ENCODE peak calls at places on chromosomes 1 and 21, in seven cellular contexts. C is trophoblast cell, E is GM12878, H is MM.1S, X is mammary epithelial cell, Y is SK-N-SH, A is mesendoderm. K is an unnamed sample. For H3K4me1, the result is how much of the 10 kb centered on the place peaks cover.

GRCh38 chr21:17519965-17520364 is 7.1 kb downstream of the CXADR start:
- DNase-seq in C (no peak), E (no peak), H (no peak), X (no peak), Y (no peak), A (no peak), K (no peak)

GRCh38 chr1:218464871-218465270 is 119.7 kb downstream of the TGFB2 start:
- DNase-seq in C (no peak), E (no peak), H (no peak), X (no peak), Y (no peak), A (no peak), K (no peak)

GRCh38 chr1:203860396-203860951 is 925 bp upstream of the SNRPE start:
- DNase-seq in C (no peak), E (no peak), H (no peak), X (peak), Y (no peak), A (no peak), K (peak)

GRCh38 chr1:44714944-44715571 is 15.9 kb downstream of the RNU5D-1 start:
- DNase-seq in C (peak), E (peak), H (peak), X (peak), Y (peak), A (peak), K (no peak)

GRCh38 chr1:156383023-156383422 is 14.0 kb downstream of the RHBG start:
- DNase-seq in C (peak), E (no peak), H (peak), X (peak), Y (peak), A (peak), K (no peak)

GRCh38 chr1:248013229-248013710 is at the start of gene OR2L5:
- DNase-seq in C (no peak), E (no peak), H (no peak), X (peak), Y (no peak), A (no peak), K (no peak)

GRCh38 chr1:29709711-29710169 is 473.4 kb downstream of the PTPRU start:
- DNase-seq in C (no peak), E (no peak), H (no peak), X (peak), Y (no peak), A (no peak), K (peak)

GRCh38 chr1:59081795-59082194 is 215.1 kb upstream of the FGGY start:
- DNase-seq in C (no peak), E (no peak), H (no peak), X (peak), Y (no peak), A (no peak), K (no peak)

GRCh38 chr21:29192999-29193563 is 62.6 kb downstream of the MAP3K7CL start:
- DNase-seq in C (no peak), E (no peak), H (no peak), X (no peak), Y (peak), A (peak), K (no peak)

GRCh38 chr1:243500506-243500905 is 244.7 kb downstream of the SDCCAG8 start:
- DNase-seq in C (no peak), E (no peak), H (no peak), X (no peak), Y (no peak), A (no peak), K (no peak)

GRCh38 chr1:203036537-203036936 is 10.2 kb downstream of the PPFIA4 start:
- DNase-seq in C (no peak), E (no peak), H (no peak), X (no peak), Y (peak), A (no peak), K (no peak)

GRCh38 chr21:41611966-41612606 is 104.1 kb upstream of the TMPRSS2 start:
- DNase-seq in C (peak), E (no peak), H (peak), X (peak), Y (no peak), A (peak), K (peak)

GRCh38 chr1:75797606-75798216 is 1.0 kb downstream of the MSH4 start:
- DNase-seq in C (no peak), E (no peak), H (no peak), X (no peak), Y (no peak), A (no peak), K (no peak)

GRCh38 chr1:179178135-179178630 is 51.3 kb downstream of the ABL2 start:
- DNase-seq in C (no peak), E (no peak), H (no peak), X (no peak), Y (no peak), A (no peak), K (no peak)

GRCh38 chr1:20324704-20325406 is 34.2 kb downstream of the VWA5B1 start:
- DNase-seq in C (no peak), E (no peak), H (no peak), X (peak), Y (no peak), A (no peak), K (no peak)

GRCh38 chr1:19411612-19412011 is 73.7 kb downstream of the CAPZB start:
- DNase-seq in C (no peak), E (peak), H (no peak), X (no peak), Y (no peak), A (no peak), K (no peak)

GRCh38 chr1:59006309-59006698 is 222.5 kb upstream of the JUN start:
- DNase-seq in C (no peak), E (no peak), H (no peak), X (peak), Y (no peak), A (no peak), K (no peak)

GRCh38 chr1:23118957-23119792 is 49.5 kb downstream of the LUZP1 start:
- DNase-seq in C (no peak), E (no peak), H (peak), X (no peak), Y (no peak), A (no peak), K (no peak)

GRCh38 chr1:109620396-109620817 is 770 bp downstream of the AMPD2 start:
- DNase-seq in C (peak), E (no peak), H (no peak), X (peak), Y (peak), A (peak), K (no peak)

GRCh38 chr1:169091480-169091941 is 15.0 kb upstream of the ATP1B1 start:
- DNase-seq in C (no peak), E (no peak), H (no peak), X (no peak), Y (no peak), A (no peak), K (no peak)

GRCh38 chr1:14649976-14650375 is 51.5 kb downstream of the KAZN start:
- DNase-seq in C (no peak), E (no peak), H (no peak), X (no peak), Y (no peak), A (no peak), K (no peak)

GRCh38 chr21:45971487-45972352 is 9.8 kb upstream of the COL6A1 start:
- DNase-seq in C (no peak), E (no peak), H (no peak), X (no peak), Y (peak), A (peak), K (no peak)

GRCh38 chr1:40711465-40712404 is 20.2 kb downstream of the NFYC start:
- DNase-seq in C (peak), E (no peak), H (no peak), X (peak), Y (no peak), A (no peak), K (peak)

GRCh38 chr1:66090863-66091457 is 298.3 kb downstream of the PDE4B start:
- DNase-seq in C (no peak), E (no peak), H (no peak), X (no peak), Y (no peak), A (peak), K (no peak)

GRCh38 chr1:87174726-87175237 is 153.9 kb upstream of the LMO4 start:
- DNase-seq in C (no peak), E (no peak), H (no peak), X (peak), Y (no peak), A (no peak), K (no peak)

GRCh38 chr1:219773775-219774174 is 154.6 kb downstream of the SLC30A10 start:
- DNase-seq in C (no peak), E (peak), H (peak), X (no peak), Y (no peak), A (no peak), K (no peak)

GRCh38 chr1:150159550-150159949 is 9.8 kb downstream of the PLEKHO1 start:
- DNase-seq in C (no peak), E (no peak), H (no peak), X (no peak), Y (no peak), A (no peak), K (no peak)

GRCh38 chr1:171220551-171221175 is 27.6 kb upstream of the FMO1 start:
- DNase-seq in C (no peak), E (no peak), H (no peak), X (peak), Y (no peak), A (peak), K (no peak)

GRCh38 chr1:162502928-162503327 is 5.3 kb downstream of the UHMK1 start:
- DNase-seq in C (no peak), E (no peak), H (no peak), X (no peak), Y (no peak), A (no peak), K (no peak)

GRCh38 chr1:202154766-202155477 is 5.5 kb downstream of the PTPN7 start:
- DNase-seq in C (peak), E (no peak), H (peak), X (peak), Y (peak), A (peak), K (no peak)

GRCh38 chr1:36094621-36095061 is 5.9 kb downstream of the ADPRS start:
- DNase-seq in C (no peak), E (no peak), H (no peak), X (no peak), Y (peak), A (no peak), K (no peak)

GRCh38 chr1:18015719-18016118 is 91.9 kb upstream of the IGSF21 start:
- DNase-seq in C (no peak), E (no peak), H (no peak), X (no peak), Y (no peak), A (no peak), K (no peak)

GRCh38 chr1:92211166-92211565 is 6.5 kb upstream of the C1orf146 start:
- DNase-seq in C (no peak), E (no peak), H (no peak), X (peak), Y (no peak), A (no peak), K (no peak)

GRCh38 chr1:209397910-209398309 is 185.6 kb upstream of the CAMK1G start:
- DNase-seq in C (no peak), E (no peak), H (no peak), X (no peak), Y (no peak), A (peak), K (no peak)

GRCh38 chr1:209402697-209403096 is 180.8 kb upstream of the CAMK1G start:
- DNase-seq in C (no peak), E (no peak), H (no peak), X (no peak), Y (no peak), A (no peak), K (no peak)

GRCh38 chr1:209395169-209395568 is 188.3 kb upstream of the CAMK1G start:
- DNase-seq in C (no peak), E (no peak), H (no peak), X (no peak), Y (peak), A (no peak), K (no peak)

GRCh38 chr1:209400351-209401220 is 182.9 kb upstream of the CAMK1G start:
- DNase-seq in C (no peak), E (no peak), H (no peak), X (no peak), Y (no peak), A (no peak), K (no peak)

DNA sequence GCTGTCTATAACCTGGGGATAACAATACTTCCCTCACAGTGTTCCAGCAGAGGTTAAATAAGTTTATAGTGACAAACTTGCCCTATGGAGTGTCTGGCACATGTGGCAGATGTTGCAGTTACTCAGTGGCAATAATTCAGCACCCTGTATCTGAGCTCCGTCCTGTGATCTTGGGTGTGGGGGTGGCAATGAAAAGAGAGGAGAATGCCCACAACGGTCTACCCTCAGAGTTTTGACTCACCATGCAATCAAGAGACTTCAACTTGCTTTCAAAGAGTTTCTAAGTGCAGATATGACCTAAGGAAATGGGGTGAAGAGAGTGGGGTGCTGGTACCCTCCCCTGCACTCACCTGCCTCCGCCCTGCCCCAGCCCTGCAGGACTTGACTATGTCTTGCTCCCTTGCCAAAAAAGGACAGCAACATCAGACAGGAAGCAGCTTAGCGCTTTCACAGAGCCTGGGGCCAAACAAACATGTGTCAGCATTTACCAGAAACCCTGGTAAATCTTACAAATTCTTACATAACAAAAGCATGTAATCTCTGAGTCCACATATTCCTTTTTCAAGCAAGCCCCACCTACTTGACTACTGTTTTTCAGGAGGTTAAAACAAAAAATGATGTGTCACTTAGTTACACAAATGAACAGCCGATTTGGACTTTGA is 185.1 kb upstream of the CAMK1G start:
- DNase-seq in C (peak), E (no peak), H (peak), X (peak), Y (peak), A (peak), K (peak)
- H3K4me1 ChIP-seq in C (under half), E (under half), H (under half), X (half or more), Y (under half), A (under half), K (half or more)

GRCh38 chr1:151833172-151833571 is 1.6 kb upstream of the RORC start:
- DNase-seq in C (no peak), E (no peak), H (no peak), X (no peak), Y (no peak), A (no peak), K (no peak)
- H3K9ac ChIP-seq in C (no peak), E (no peak), H (no peak), X (no peak), Y (no peak), A (no peak), K (no peak)

DNA sequence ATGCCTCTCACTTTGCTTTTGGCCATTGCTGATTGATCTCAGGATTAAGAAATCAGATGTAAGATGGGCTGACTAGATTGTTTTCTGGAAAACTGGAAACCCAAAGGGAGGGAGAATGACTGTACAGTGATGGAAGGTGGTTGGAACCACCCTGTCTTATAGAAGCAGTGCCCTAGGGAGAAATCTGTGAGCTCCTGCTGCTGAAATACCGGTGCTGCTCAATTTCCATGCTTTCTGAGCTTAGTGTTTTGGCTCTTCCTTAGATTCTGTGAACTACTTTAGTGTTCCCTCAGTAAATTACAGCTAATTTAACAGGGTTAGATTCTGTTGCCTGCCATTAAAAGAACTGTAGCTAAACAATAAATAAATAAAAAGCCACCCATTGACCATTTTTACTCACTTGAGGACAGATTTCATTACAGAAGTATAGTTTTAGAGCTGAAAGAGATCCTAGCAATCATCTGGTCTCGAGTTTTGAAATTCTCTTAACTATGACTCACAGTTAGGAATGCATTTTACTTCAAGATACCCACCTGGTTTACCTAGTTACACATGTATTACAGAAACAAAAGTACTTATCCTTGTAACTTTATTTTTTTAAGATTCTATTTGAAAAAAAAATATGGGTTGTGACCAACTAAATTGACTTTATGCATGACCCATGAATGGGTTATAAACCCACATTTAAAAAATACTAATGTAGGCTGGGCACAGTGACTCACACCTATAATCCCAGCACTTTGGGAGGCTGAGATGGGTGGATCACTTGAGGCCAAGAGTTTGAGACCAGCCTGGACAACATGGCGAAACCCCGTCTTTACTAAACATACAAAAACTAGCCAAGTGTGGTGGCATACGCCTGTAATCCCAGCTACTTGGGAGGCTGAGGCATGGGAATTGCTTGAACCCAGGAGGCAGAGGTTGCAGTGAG is 33.2 kb downstream of the CAMSAP2 start:
- DNase-seq in C (peak), E (no peak), H (no peak), X (peak), Y (no peak), A (peak), K (peak)
- H3K27ac ChIP-seq in C (peak), E (no peak), H (no peak), X (peak), Y (no peak), A (no peak), K (peak)

GRCh38 chr1:214475331-214475730 is 76.1 kb downstream of the PTPN14 start:
- DNase-seq in C (no peak), E (no peak), H (no peak), X (peak), Y (no peak), A (no peak), K (peak)

GRCh38 chr1:214471458-214471857 is 79.9 kb downstream of the PTPN14 start:
- DNase-seq in C (no peak), E (no peak), H (no peak), X (peak), Y (no peak), A (no peak), K (no peak)

GRCh38 chr1:214474467-214474866 is 76.9 kb downstream of the PTPN14 start:
- DNase-seq in C (no peak), E (no peak), H (no peak), X (no peak), Y (no peak), A (no peak), K (no peak)

GRCh38 chr1:214472362-214472761 is 79.0 kb downstream of the PTPN14 start:
- DNase-seq in C (peak), E (no peak), H (no peak), X (peak), Y (no peak), A (peak), K (no peak)

GRCh38 chr1:214473392-214473791 is 78.0 kb downstream of the PTPN14 start:
- DNase-seq in C (no peak), E (no peak), H (no peak), X (peak), Y (no peak), A (peak), K (no peak)
- H3K4me1 ChIP-seq in C (under half), E (under half), H (under half), X (half or more), Y (half or more), A (under half), K (half or more)

GRCh38 chr1:1432566-1432950 is 2.9 kb upstream of the VWA1 start:
- DNase-seq in C (no peak), E (no peak), H (no peak), X (no peak), Y (peak), A (no peak), K (no peak)

GRCh38 chr1:1434131-1434811 is 1.2 kb upstream of the VWA1 start:
- DNase-seq in C (no peak), E (no peak), H (no peak), X (no peak), Y (peak), A (peak), K (no peak)

GRCh38 chr1:1431845-1432565 is 3.5 kb upstream of the VWA1 start:
- DNase-seq in C (peak), E (no peak), H (no peak), X (no peak), Y (peak), A (peak), K (no peak)

GRCh38 chr1:1433804-1434130 is 1.7 kb upstream of the VWA1 start:
- DNase-seq in C (peak), E (no peak), H (no peak), X (peak), Y (peak), A (peak), K (no peak)

GRCh38 chr1:1432951-1433803 is 2.3 kb upstream of the VWA1 start:
- DNase-seq in C (peak), E (no peak), H (no peak), X (peak), Y (peak), A (peak), K (peak)
- H3K9ac ChIP-seq in C (peak), E (no peak), H (no peak), X (no peak), Y (no peak), A (peak), K (peak)

K was measured in keratinocyte.